ENCODE peak calls at places on chromosomes 16 and 17, in five cellular contexts. Y is neural progenitor cell, G is ascending aorta, O is ovary, Q is fibroblast of mammary gland. Z is an unnamed sample.

GRCh38 chr16:695355-696089 is 5.3 kb upstream of the WDR24 start:
- DNase-seq in O (no peak), Y (peak), G (no peak), Q (no peak), Z (peak)

GRCh38 chr17:79018045-79018695 is 5.8 kb upstream of the C1QTNF1 start:
- DNase-seq in Q (no peak), Y (no peak), G (no peak), O (no peak), Z (no peak)

GRCh38 chr17:6862822-6863221 is 31.3 kb upstream of the TEKT1 start:
- DNase-seq in Q (no peak), Y (no peak), G (no peak), O (no peak), Z (no peak)

GRCh38 chr16:11161974-11162373 is 94.0 kb downstream of the SOCS1 start:
- DNase-seq in G (no peak), O (no peak), Q (no peak), Y (no peak), Z (no peak)

GRCh38 chr17:74743755-74744154 is 4.7 kb upstream of the NHERF1 start:
- DNase-seq in O (no peak), G (no peak), Q (no peak), Y (no peak), Z (no peak)

GRCh38 chr16:10048850-10049249 is 133.4 kb downstream of the GRIN2A start:
- DNase-seq in G (no peak), Q (no peak), O (no peak), Y (no peak), Z (no peak)

GRCh38 chr17:8109669-8110455 is 8.5 kb downstream of the ALOXE3 start:
- DNase-seq in O (peak), Q (peak), Y (peak), G (no peak), Z (peak)

GRCh38 chr17:66734544-66734943 is 100.4 kb upstream of the CACNG5 start:
- DNase-seq in Y (no peak), Q (no peak), O (no peak), G (no peak), Z (no peak)

GRCh38 chr16:8996891-8997290 is 33.2 kb upstream of the USP7 start:
- DNase-seq in Q (no peak), Y (no peak), O (no peak), G (no peak), Z (no peak)

GRCh38 chr17:42116705-42117396 is 4.3 kb downstream of the KAT2A start:
- DNase-seq in G (peak), Y (peak), O (peak), Q (peak), Z (peak)

GRCh38 chr17:58120195-58120822 is 27.9 kb upstream of the OR4D1 start:
- DNase-seq in Y (peak), O (no peak), G (no peak), Q (peak), Z (peak)

GRCh38 chr16:66041907-66042306 is 324.6 kb upstream of the CDH5 start:
- DNase-seq in G (no peak), Y (no peak), Q (no peak), O (no peak), Z (no peak)

GRCh38 chr17:82283208-82283749 is 9.8 kb upstream of the CSNK1D start:
- DNase-seq in Q (peak), O (no peak), G (no peak), Y (no peak), Z (no peak)

GRCh38 chr17:80146121-80147034 is 550 bp downstream of the EIF4A3 start:
- DNase-seq in Q (no peak), G (no peak), Y (peak), O (peak), Z (peak)

GRCh38 chr17:50769884-50770283 is 2.6 kb upstream of the ANKRD40CL start:
- DNase-seq in Y (no peak), O (no peak), Q (no peak), G (no peak), Z (no peak)

GRCh38 chr17:385195-385835 is 32.7 kb upstream of the RPH3AL start:
- DNase-seq in O (peak), G (no peak), Y (peak), Q (no peak), Z (peak)

GRCh38 chr17:31593806-31594205 is 202.3 kb downstream of the RAB11FIP4 start:
- DNase-seq in Q (peak), Y (no peak), G (peak), O (no peak), Z (no peak)

GRCh38 chr16:9092963-9093477 is 1.6 kb downstream of the HAPSTR1 start:
- DNase-seq in Y (peak), O (peak), Q (no peak), G (no peak), Z (no peak)

GRCh38 chr16:30948956-30949654 is at the start of gene ORAI3:
- DNase-seq in O (peak), G (no peak), Q (peak), Y (peak), Z (peak)

GRCh38 chr17:59287452-59287851 is 44.0 kb upstream of the YPEL2 start:
- DNase-seq in G (no peak), O (no peak), Y (no peak), Q (peak), Z (no peak)

GRCh38 chr17:57408064-57408811 is 151.9 kb downstream of the MSI2 start:
- DNase-seq in G (no peak), O (no peak), Y (peak), Q (no peak), Z (peak)

GRCh38 chr17:67519801-67520251 is 142.7 kb downstream of the PITPNC1 start:
- DNase-seq in Q (no peak), G (no peak), Y (peak), O (no peak), Z (no peak)

GRCh38 chr16:55711959-55712876 is 56.4 kb downstream of the SLC6A2 start:
- DNase-seq in Y (peak), O (peak), Q (peak), G (no peak), Z (peak)

GRCh38 chr17:51508048-51508447 is 247.7 kb downstream of the UTP18 start:
- DNase-seq in Y (no peak), G (no peak), O (no peak), Q (no peak), Z (no peak)

GRCh38 chr16:12639044-12639443 is 164.6 kb downstream of the CPPED1 start:
- DNase-seq in O (no peak), G (no peak), Y (no peak), Q (peak), Z (no peak)

GRCh38 chr17:57370051-57370581 is 113.8 kb downstream of the MSI2 start:
- DNase-seq in O (no peak), Y (peak), G (no peak), Q (peak), Z (no peak)

DNA sequence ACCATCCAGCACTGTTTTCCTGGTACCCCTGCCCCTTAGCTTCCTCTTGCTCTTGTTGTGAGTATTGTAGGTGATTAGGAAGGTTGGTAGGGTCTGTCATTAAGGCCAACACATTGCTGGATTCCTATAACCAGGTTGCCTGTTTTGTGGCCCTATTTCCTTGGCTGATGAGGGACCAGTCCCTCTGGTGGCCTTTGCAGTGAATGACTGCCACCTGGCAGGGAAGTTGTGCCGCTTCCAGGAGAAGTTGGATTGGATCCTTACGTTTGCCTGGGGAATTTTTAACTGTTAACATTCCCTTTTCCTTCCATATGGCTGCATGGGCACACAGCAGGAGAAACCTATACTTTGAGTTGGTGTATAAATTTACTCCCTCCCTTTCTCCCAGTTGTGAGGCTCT is 32.4 kb downstream of the LCMT1 start:
- DNase-seq in Y (peak), Q (no peak), G (no peak), O (no peak), Z (no peak)
- TF ChIP-seq CTCF in Y (peak), Q (peak), G (no peak), O (no peak), Z (no peak)

GRCh38 chr17:49461580-49461979 is 33.5 kb upstream of the NGFR start:
- DNase-seq in Q (no peak), Y (no peak), G (no peak), O (no peak), Z (no peak)
- TF ChIP-seq CTCF in Q (no peak), Y (no peak), G (no peak), O (no peak), Z (no peak)

GRCh38 chr16:17246577-17246885 is 224.2 kb downstream of the XYLT1 start:
- DNase-seq in Q (no peak), Y (no peak), G (no peak), O (no peak), Z (no peak)

GRCh38 chr16:17246974-17247718 is 223.6 kb downstream of the XYLT1 start:
- DNase-seq in Y (no peak), Q (no peak), G (no peak), O (no peak), Z (no peak)

GRCh38 chr16:17244865-17245264 is 225.9 kb downstream of the XYLT1 start:
- DNase-seq in Q (no peak), O (no peak), Y (no peak), G (no peak), Z (no peak)

GRCh38 chr16:17241264-17241835 is 229.4 kb downstream of the XYLT1 start:
- DNase-seq in G (no peak), O (no peak), Y (no peak), Q (no peak), Z (no peak)

DNA sequence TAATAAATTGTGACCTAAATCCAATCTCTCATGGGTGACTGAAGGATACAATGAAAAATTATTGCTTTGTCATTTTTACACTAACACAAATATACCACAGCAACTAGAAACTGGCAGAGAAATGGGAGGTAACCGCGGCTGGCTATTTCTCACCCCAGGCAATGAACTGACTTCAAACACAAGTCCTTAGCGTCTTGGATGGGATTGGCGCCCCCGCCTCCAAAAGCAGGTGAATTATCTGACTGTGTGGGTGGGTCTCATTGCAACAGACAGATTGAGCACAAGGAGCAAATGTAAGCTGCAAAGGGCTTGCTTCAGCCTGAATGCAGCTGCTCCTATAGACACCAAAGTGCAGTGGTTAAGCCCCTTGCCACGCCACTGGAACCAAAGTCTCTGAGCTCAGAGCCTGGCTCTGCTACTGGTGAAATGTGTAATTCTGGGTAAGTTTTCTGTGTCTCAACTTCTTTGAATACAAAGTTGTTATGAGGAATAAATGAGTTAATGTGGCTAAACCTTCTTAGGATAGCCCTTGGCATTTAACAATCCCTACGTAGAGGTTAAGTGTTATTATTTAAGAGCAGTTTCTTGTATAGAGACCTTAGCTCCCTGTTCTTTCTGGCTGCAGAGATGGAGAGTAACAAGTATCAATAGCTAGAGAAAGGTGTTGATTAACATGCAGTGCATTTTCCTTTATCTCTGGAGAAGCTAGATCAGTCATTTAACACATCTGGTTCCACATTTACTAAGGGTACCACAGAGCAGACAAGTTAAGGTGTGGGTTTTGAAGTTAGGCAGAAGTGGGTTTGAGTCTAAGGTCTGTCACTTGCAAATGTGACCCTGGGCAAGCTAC is 224.8 kb downstream of the XYLT1 start:
- DNase-seq in Y (peak), G (no peak), Q (no peak), O (no peak), Z (no peak)
- TF ChIP-seq CTCF in Y (no peak), G (no peak), Q (no peak), O (no peak), Z (no peak)

DNA sequence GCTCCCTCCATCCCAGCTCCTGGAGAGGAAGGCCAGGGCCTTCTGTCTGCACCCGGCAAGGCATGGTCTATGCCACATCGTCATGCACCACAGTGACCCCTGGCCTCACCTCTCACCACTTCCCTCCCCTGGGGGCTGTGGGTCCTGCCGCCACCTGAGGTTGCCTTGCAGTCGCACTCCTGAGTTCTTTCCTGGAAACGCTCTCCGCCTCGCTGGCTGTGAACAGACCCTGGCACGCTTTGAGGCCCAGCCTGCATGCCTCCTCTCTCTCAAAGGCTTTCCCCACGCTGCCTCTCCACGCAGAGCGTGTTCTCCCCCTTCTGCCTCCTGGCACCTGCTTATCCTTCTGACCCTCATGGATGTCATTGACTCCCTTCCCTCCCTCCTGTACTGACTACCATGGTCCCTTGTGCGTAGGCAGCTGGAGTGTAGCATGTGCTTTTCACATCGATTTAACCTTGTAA is 45.4 kb downstream of the SEC14L1 start:
- DNase-seq in O (peak), Y (no peak), G (no peak), Q (no peak), Z (no peak)
- TF ChIP-seq CTCF in O (no peak), Y (no peak), G (no peak), Q (no peak), Z (no peak)

GRCh38 chr17:69064476-69064875 is 3.7 kb upstream of the ABCA9 start:
- DNase-seq in Y (no peak), O (no peak), Q (no peak), G (no peak), Z (no peak)

GRCh38 chr17:69065113-69065512 is 4.4 kb upstream of the ABCA9 start:
- DNase-seq in Y (no peak), Q (no peak), O (no peak), G (no peak), Z (no peak)

GRCh38 chr17:69066482-69066881 is 5.8 kb upstream of the ABCA9 start:
- DNase-seq in Y (no peak), Q (no peak), G (no peak), O (no peak), Z (no peak)

GRCh38 chr17:69069289-69069688 is 8.6 kb upstream of the ABCA9 start:
- DNase-seq in G (no peak), O (no peak), Q (peak), Y (peak), Z (no peak)

GRCh38 chr17:69067274-69068047 is 6.7 kb upstream of the ABCA9 start:
- DNase-seq in G (no peak), Q (no peak), O (no peak), Y (no peak), Z (no peak)
- TF ChIP-seq CTCF in G (no peak), Q (peak), O (no peak), Y (peak), Z (no peak)

GRCh38 chr16:83109736-83110135 is 483.0 kb downstream of the CDH13 start:
- DNase-seq in Y (no peak), Q (no peak), O (no peak), G (no peak), Z (no peak)
- TF ChIP-seq CTCF in Y (no peak), Q (no peak), O (no peak), G (no peak), Z (no peak)

GRCh38 chr16:69311115-69311532 is at the start of gene VPS4A:
- DNase-seq in O (peak), Q (peak), Y (peak), G (peak), Z (peak)
- TF ChIP-seq CTCF in O (peak), Q (peak), Y (peak), G (peak), Z (peak)

DNA sequence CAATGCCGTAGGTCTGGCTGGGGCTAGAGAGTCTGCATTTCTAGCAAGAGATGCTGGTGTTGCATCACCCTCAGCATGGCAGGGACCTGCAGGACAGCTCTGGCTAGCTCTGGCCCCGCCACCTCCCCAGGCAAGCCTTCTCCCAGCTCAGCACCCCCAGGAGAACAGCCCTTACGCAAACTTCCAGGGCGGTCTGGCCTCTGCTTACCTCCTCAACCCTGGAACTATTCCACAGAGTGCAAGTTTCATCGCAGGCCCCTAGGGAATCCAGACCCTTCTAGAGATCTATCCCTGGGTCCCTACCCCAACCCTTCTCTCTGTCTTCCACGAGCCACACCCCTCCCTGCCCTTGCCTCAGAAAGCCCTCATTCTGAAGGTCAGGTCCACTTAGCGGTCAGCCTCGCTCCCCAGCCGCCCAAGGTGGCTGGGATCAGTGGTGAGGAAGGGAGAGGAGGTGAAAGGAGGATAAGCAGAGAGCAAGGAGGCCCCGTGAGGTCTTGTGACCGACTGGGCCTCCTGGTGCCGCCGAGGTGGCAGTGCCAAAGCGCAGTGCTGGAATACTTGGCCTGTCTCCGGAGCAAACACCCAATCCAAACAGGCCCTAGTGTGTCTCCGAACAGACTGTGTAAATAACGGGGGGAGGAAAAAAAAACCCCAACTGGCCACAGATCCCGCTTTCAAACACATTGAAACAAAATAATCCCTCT is 380.7 kb downstream of the SOX9 start:
- DNase-seq in Y (no peak), O (no peak), G (no peak), Q (no peak), Z (no peak)
- TF ChIP-seq CTCF in Y (no peak), O (no peak), G (no peak), Q (no peak), Z (no peak)

Z was measured in GM13977.